ENCODE peak calls at places on chromosomes 4 and X, in nine cellular contexts. V is RCC 7860; G is stimulated activated CD8-positive, alpha-beta memory T cell treated with anti-CD3 and anti-CD28 coated beads, Interleukin-7, amount 100 ng/mL, for 1 hour; F is ecto neural progenitor cell; Y is stimulated activated CD4-positive, alpha-beta T cell treated with anti-CD3 and anti-CD28 coated beads, Interleukin-4, amount 100 ng/mL, for 24 hours; L is NCI-H460; K is NCI-H748 treated with DMSO at 0.1 percent for 48 hours; W is GM10248; S is B cell. I is an unnamed sample.

GRCh38 chr4:1725521-1725920 is 4.2 kb downstream of the TACC3 start:
- DNase-seq in W (no peak), S (no peak), K (no peak), G (no peak), Y (no peak), V (no peak), L (no peak), F (peak), I (no peak)

GRCh38 chrX:4572652-4573051 is 859.2 kb upstream of the PRKX start:
- DNase-seq in S (no peak), G (no peak), Y (no peak), W (no peak), F (no peak), L (no peak), V (no peak), K (peak), I (no peak)

GRCh38 chr4:103306870-103307345 is 108.8 kb upstream of the CENPE start:
- DNase-seq in L (no peak), F (peak), K (no peak), S (no peak), G (no peak), Y (no peak), V (no peak), W (no peak), I (no peak)

GRCh38 chr4:5821665-5822358 is 71.1 kb downstream of the CRMP1 start:
- DNase-seq in G (no peak), Y (no peak), V (no peak), W (no peak), L (no peak), F (peak), K (no peak), S (no peak), I (no peak)

GRCh38 chr4:53505947-53506346 is 85.3 kb downstream of the LNX1 start:
- DNase-seq in Y (no peak), W (no peak), S (no peak), K (no peak), G (no peak), L (no peak), V (no peak), F (no peak), I (no peak)

GRCh38 chr4:84503495-84504437 is 4.7 kb upstream of the NKX6-1 start:
- DNase-seq in G (no peak), L (peak), W (no peak), S (no peak), Y (no peak), V (peak), K (peak), F (no peak), I (peak)

GRCh38 chr4:181959121-181959520 is 284.1 kb upstream of the TENM3 start:
- DNase-seq in L (peak), Y (no peak), K (no peak), S (no peak), G (no peak), F (no peak), W (no peak), V (peak), I (no peak)

GRCh38 chrX:129736491-129736890 is 2.3 kb upstream of the XPNPEP2 start:
- DNase-seq in V (no peak), G (no peak), L (no peak), S (no peak), W (no peak), K (no peak), F (no peak), Y (no peak), I (no peak)

GRCh38 chrX:69424161-69424560 is 80.0 kb upstream of the NALF2 start:
- DNase-seq in F (no peak), K (no peak), L (peak), W (no peak), S (no peak), G (no peak), Y (no peak), V (peak), I (no peak)

GRCh38 chr4:109472343-109472761 is 38.7 kb downstream of the SEC24B start:
- DNase-seq in V (peak), K (no peak), Y (no peak), G (no peak), S (no peak), L (no peak), F (no peak), W (no peak), I (no peak)

GRCh38 chr4:81555489-81555888 is 83.8 kb upstream of the RASGEF1B start:
- DNase-seq in G (no peak), W (no peak), V (no peak), L (no peak), F (no peak), K (no peak), Y (no peak), S (no peak), I (no peak)

GRCh38 chr4:118352843-118353373 is at the start of gene PRSS12:
- DNase-seq in S (no peak), K (peak), Y (peak), W (peak), L (peak), G (no peak), V (peak), F (peak), I (no peak)

GRCh38 chr4:55574252-55574651 is 17.8 kb downstream of the PDCL2 start:
- DNase-seq in L (no peak), V (no peak), G (no peak), K (no peak), S (no peak), F (no peak), W (no peak), Y (no peak), I (no peak)

GRCh38 chrX:14801136-14801535 is 71.7 kb downstream of the FANCB start:
- DNase-seq in L (no peak), S (no peak), F (no peak), G (no peak), W (no peak), Y (no peak), V (no peak), K (no peak), I (no peak)

GRCh38 chr4:169099775-169100180 is 89.7 kb upstream of the CBR4 start:
- DNase-seq in Y (no peak), K (no peak), W (peak), L (no peak), V (no peak), G (no peak), S (no peak), F (no peak), I (no peak)

GRCh38 chr4:2075987-2076907 is 17.1 kb downstream of the NAT8L start:
- DNase-seq in V (no peak), G (no peak), K (no peak), Y (no peak), S (no peak), W (no peak), L (no peak), F (no peak), I (no peak)

GRCh38 chr4:82543131-82543530 is 18.7 kb downstream of the TMEM150C start:
- DNase-seq in Y (no peak), G (no peak), K (no peak), W (no peak), L (no peak), S (no peak), F (no peak), V (no peak), I (no peak)

GRCh38 chr4:8005814-8006215 is 66.2 kb upstream of the AFAP1 start:
- DNase-seq in L (no peak), G (no peak), W (no peak), Y (no peak), K (no peak), F (no peak), S (no peak), V (no peak), I (no peak)

GRCh38 chr4:155995069-155995468 is 41.4 kb upstream of the CTSO start:
- DNase-seq in V (no peak), L (no peak), S (no peak), Y (no peak), W (no peak), K (no peak), G (no peak), F (no peak), I (no peak)

GRCh38 chr4:151807220-151807619 is 46.4 kb upstream of the GATB start:
- DNase-seq in K (no peak), S (no peak), L (no peak), G (no peak), V (peak), Y (no peak), F (no peak), W (no peak), I (no peak)

GRCh38 chrX:82748901-82749505 is 759.1 kb upstream of the POU3F4 start:
- DNase-seq in K (no peak), G (no peak), Y (no peak), V (peak), L (no peak), S (no peak), W (no peak), F (no peak), I (no peak)

GRCh38 chrX:130418066-130418465 is 16.3 kb downstream of the RBMX2 start:
- DNase-seq in G (no peak), F (no peak), V (no peak), K (no peak), W (no peak), L (no peak), Y (no peak), S (no peak), I (no peak)

GRCh38 chrX:69080912-69081465 is 84.3 kb downstream of the PJA1 start:
- DNase-seq in L (no peak), K (no peak), V (no peak), Y (no peak), F (no peak), S (no peak), G (no peak), W (no peak), I (no peak)

GRCh38 chr4:25343671-25344070 is 31.1 kb downstream of the ZCCHC4 start:
- DNase-seq in L (no peak), S (no peak), F (no peak), K (no peak), G (no peak), V (peak), Y (no peak), W (no peak), I (no peak)

GRCh38 chrX:42739771-42740170 is 38.2 kb downstream of the PPP1R2C start:
- DNase-seq in G (no peak), Y (no peak), S (no peak), K (no peak), L (no peak), V (no peak), W (no peak), F (no peak), I (no peak)

GRCh38 chr4:63717384-63717783 is 691.9 kb downstream of the TECRL start:
- DNase-seq in K (peak), Y (no peak), V (no peak), F (no peak), G (no peak), L (peak), S (no peak), W (no peak), I (no peak)